ENCODE peak calls at places on chromosome 13, in seven cellular contexts. L is heart left ventricle, N is K562, G is testis, E is A549, U is right lobe of liver, R is breast epithelium. K is an unnamed sample.
A peak's percentile ranks its signal among the peaks of the same experiment; 100 is the strongest.

GRCh38 chr13:70391678-70392077 is 283.4 kb upstream of the KLHL1 start:
- DNase-seq in L (no peak), N (no peak), G (no peak), U (peak; percentile 75), E (no peak), R (no peak), K (no peak)

GRCh38 chr13:97005631-97006262 is 11.5 kb upstream of the OXGR1 start:
- DNase-seq in R (no peak), U (no peak), E (no peak), N (no peak), L (no peak), G (no peak), K (no peak)

GRCh38 chr13:80783926-80784325 is 443.0 kb upstream of the SPRY2 start:
- DNase-seq in G (no peak), L (no peak), N (no peak), R (no peak), E (no peak), U (no peak), K (no peak)

GRCh38 chr13:111241006-111241755 is 79.3 kb upstream of the TEX29 start:
- DNase-seq in U (no peak), L (no peak), R (no peak), N (no peak), E (no peak), G (no peak), K (peak; percentile 85)

GRCh38 chr13:42821437-42821836 is 40.1 kb downstream of the FAM216B start:
- DNase-seq in N (no peak), E (no peak), U (no peak), R (no peak), G (no peak), L (no peak), K (no peak)

GRCh38 chr13:81184556-81185265 is 843.8 kb upstream of the SPRY2 start:
- DNase-seq in N (no peak), G (no peak), E (no peak), R (no peak), L (no peak), U (no peak), K (no peak)

GRCh38 chr13:106105153-106105552 is 430.3 kb downstream of the EFNB2 start:
- DNase-seq in R (no peak), G (no peak), E (no peak), L (no peak), U (no peak), N (no peak), K (no peak)

GRCh38 chr13:30047154-30047874 is 196.9 kb upstream of the UBL3 start:
- DNase-seq in G (no peak), U (no peak), N (no peak), L (no peak), E (no peak), R (no peak), K (no peak)

GRCh38 chr13:37602743-37603381 is 4.3 kb upstream of the POSTN start:
- DNase-seq in U (no peak), E (no peak), L (no peak), R (no peak), N (no peak), G (no peak), K (no peak)

GRCh38 chr13:65926750-65927171 is 1303.4 kb downstream of the PCDH9 start:
- DNase-seq in G (no peak), E (peak; percentile 12), L (peak; percentile 62), R (no peak), U (no peak), N (peak; percentile 3), K (no peak)

GRCh38 chr13:66503890-66504289 is 726.2 kb downstream of the PCDH9 start:
- DNase-seq in L (no peak), E (peak; percentile 76), U (no peak), G (no peak), N (no peak), R (no peak), K (no peak)

GRCh38 chr13:26985285-26985878 is 186.2 kb downstream of the USP12 start:
- DNase-seq in L (no peak), E (peak; percentile 77), N (peak; percentile 53), G (peak; percentile 88), R (peak; percentile 60), U (no peak), K (no peak)

GRCh38 chr13:44629465-44630183 is 53.5 kb upstream of the TSC22D1 start:
- DNase-seq in R (no peak), N (no peak), G (no peak), L (no peak), E (no peak), U (no peak), K (no peak)

GRCh38 chr13:28754698-28755545 is 36.2 kb upstream of the SLC46A3 start:
- DNase-seq in E (peak; percentile 40), U (peak; percentile 59), L (peak; percentile 69), G (no peak), R (no peak), N (peak; percentile 28), K (no peak)

GRCh38 chr13:85528578-85529215 is 270.5 kb downstream of the SLITRK6 start:
- DNase-seq in E (peak; percentile 59), R (no peak), L (no peak), U (no peak), N (no peak), G (no peak), K (no peak)

GRCh38 chr13:60787083-60787482 is 390.1 kb downstream of the TDRD3 start:
- DNase-seq in L (no peak), G (no peak), N (no peak), E (no peak), R (no peak), U (no peak), K (no peak)

GRCh38 chr13:93244141-93244917 is 17.7 kb downstream of the GPC6 start:
- DNase-seq in U (no peak), N (no peak), E (no peak), G (no peak), L (peak; percentile 33), R (no peak), K (no peak)

GRCh38 chr13:51125495-51126226 is 14.6 kb upstream of the C13orf42 start:
- DNase-seq in G (peak; percentile 73), R (no peak), U (peak; percentile 75), E (peak; percentile 69), N (peak; percentile 44), L (no peak), K (no peak)

GRCh38 chr13:90968510-90968909 is 379.0 kb upstream of the MIR17HG start:
- DNase-seq in U (no peak), G (peak; percentile 19), E (peak; percentile 44), N (no peak), R (no peak), L (no peak), K (no peak)

GRCh38 chr13:73421310-73421912 is 362.6 kb downstream of the KLF5 start:
- DNase-seq in N (no peak), R (no peak), L (no peak), U (no peak), E (no peak), G (no peak), K (no peak)

GRCh38 chr13:85197431-85197830 is 601.8 kb downstream of the SLITRK6 start:
- DNase-seq in U (no peak), G (no peak), R (no peak), N (no peak), L (no peak), E (no peak), K (no peak)

GRCh38 chr13:92833071-92833470 is 393.5 kb upstream of the GPC6 start:
- DNase-seq in R (no peak), G (no peak), N (no peak), L (no peak), E (no peak), U (no peak), K (no peak)

GRCh38 chr13:75407473-75407872 is 74.5 kb downstream of the TBC1D4 start:
- DNase-seq in G (no peak), L (no peak), U (no peak), R (no peak), E (no peak), N (no peak), K (no peak)
- H3K4me1 ChIP-seq in G (no peaks in the 10 kb centered on the region), L (peaks cover 38% of the 10 kb centered on the region), U (no peaks in the 10 kb centered on the region), R (no peaks in the 10 kb centered on the region), E (peaks cover 5% of the 10 kb centered on the region), N (no peaks in the 10 kb centered on the region), K (no peaks in the 10 kb centered on the region)

DNA sequence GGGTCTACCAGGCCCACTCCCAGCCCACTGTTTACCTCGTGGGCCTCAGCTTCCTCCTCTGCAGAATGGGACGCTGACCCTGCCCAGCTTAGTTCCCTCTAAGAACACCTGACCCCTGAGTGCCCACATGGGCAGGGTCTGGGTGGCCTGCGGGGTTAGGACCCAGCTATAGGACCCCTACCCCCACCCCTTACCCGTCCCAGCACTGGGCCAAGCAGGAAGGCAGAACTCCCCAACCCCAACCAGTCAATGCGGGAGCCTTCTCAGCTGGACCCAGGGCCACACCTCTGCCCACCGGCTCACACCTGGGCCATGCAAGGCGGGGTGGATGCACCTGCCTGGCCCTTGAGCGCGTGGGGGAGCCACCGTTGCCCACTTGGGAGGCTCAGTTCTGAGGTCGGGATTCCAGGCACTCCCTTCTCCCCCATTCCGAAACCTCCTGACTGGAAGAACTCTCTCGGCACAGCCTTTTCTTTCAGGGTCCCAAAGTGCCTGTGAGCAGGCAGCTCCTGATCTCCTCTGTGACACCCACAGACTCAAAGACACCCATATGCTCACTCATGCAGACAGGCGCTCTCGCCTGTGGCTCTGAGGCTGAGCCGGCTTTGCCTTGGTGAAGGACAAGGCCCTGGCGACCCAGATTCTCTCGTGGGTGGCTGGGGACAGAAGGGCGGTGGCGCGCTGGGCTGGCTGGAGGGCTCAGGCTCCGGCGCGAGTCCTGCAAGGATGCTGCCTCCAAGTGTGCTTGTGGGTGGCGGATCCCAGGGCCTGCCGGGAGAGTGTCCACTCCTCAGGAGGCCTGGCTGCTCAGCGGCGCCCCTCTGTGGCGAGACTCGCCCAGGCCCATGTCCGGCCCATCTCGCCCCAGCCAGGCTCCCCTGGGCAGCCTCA is 27.9 kb upstream of the PARP4 start:
- DNase-seq in R (no peak), L (no peak), N (peak; percentile 32), U (peak; percentile 62), G (peak; percentile 79), E (peak; percentile 56), K (no peak)
- TF ChIP-seq CTCF in R (no peak), L (no peak), N (peak; percentile 85), U (no peak), G (peak; percentile 39), E (peak; percentile 13), K (no peak)

DNA sequence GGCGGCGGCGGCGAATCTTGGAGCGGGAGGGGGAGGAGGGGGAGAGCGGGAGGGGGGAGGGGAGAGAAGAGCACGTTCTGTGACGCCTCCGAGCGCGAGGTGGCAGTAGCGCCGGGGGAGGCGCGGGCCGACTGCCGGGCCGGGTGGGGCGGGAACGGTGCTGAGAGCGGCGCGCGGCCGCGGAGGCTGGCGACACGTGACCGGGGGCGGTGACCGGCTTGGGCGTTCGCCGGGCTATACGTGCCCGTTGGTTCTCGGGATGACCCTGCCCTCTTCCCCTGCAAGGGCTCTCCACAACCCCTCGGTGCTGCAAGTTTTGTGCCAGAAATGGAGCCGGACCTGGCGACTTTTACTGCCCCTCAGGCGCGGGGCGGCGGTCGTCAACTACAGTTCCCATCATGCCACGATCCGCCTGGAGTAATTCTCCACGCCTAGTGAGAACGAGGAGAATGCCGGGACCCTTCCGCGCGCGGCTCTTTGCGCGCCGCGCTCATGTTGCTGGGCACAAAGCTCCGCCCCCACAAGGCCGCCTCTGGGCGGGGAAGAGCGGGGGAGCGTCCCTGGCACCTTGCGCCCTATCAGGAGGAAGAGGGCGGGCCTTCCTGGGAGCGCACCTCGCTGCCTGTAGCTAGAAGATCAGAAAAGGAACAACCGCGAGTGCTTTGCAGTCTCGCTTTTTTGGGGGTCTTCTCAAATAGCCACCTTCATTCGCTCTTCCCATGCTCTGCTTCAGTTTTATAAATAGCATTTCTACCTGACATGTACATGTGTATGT is at the start of gene KPNA3:
- DNase-seq in L (peak; percentile 98), N (peak; percentile 89), R (peak; percentile 90), E (peak; percentile 93), G (peak; percentile 97), U (peak; percentile 98), K (peak; percentile 97)
- TF ChIP-seq POLR2A in L (no peak), N (peak; percentile 83), R (no peak), E (peak; percentile 71), G (no peak), U (peak; percentile 86), K (no peak)

GRCh38 chr13:32254416-32254815 is 60.7 kb downstream of the ZAR1L start:
- DNase-seq in G (no peak), U (no peak), L (no peak), E (no peak), N (no peak), R (no peak), K (no peak)
- H3K4me1 ChIP-seq in G (no peaks in the 10 kb centered on the region), U (no peaks in the 10 kb centered on the region), L (peaks cover 48% of the 10 kb centered on the region), E (no peaks in the 10 kb centered on the region), N (no peaks in the 10 kb centered on the region), R (no peaks in the 10 kb centered on the region), K (no peaks in the 10 kb centered on the region)

K was measured in vagina.